ENCODE peak calls at places on chromosome 19, in ten cellular contexts. V is spleen; A is coronary artery; C is CD4-positive, alpha-beta T cell; E is hepatocyte; M is ovary; U is cardiac muscle cell; R is esophagus squamous epithelium; P is epithelial cell of esophagus; S is left lung. J is an unnamed sample.
A peak's percentile ranks its signal among the peaks of the same experiment; 100 is the strongest.

GRCh38 chr19:10333758-10334339 is 520 bp upstream of the RAVER1 start:
- DNase-seq in V (no peak), M (no peak), U (no peak), R (no peak), C (no peak), E (peak; percentile 38), S (no peak), A (no peak), P (no peak), J (no peak)

GRCh38 chr19:31676271-31677004 is 327.2 kb upstream of the TSHZ3 start:
- DNase-seq in E (peak; percentile 13), R (no peak), V (no peak), U (peak; percentile 8), A (no peak), S (no peak), M (no peak), P (no peak), C (no peak), J (no peak)

GRCh38 chr19:50893047-50893737 is 18.0 kb downstream of the KLK4 start:
- DNase-seq in A (no peak), P (no peak), V (no peak), C (no peak), S (no peak), R (no peak), M (no peak), E (no peak), U (no peak), J (no peak)

GRCh38 chr19:38809592-38810252 is 3.0 kb downstream of the LGALS4 start:
- DNase-seq in U (no peak), A (no peak), P (no peak), V (no peak), M (no peak), E (no peak), R (no peak), S (no peak), C (no peak), J (no peak)

GRCh38 chr19:41426116-41426841 is 895 bp downstream of the B3GNT8 start:
- DNase-seq in S (no peak), C (no peak), V (no peak), U (no peak), E (no peak), R (no peak), A (no peak), M (peak; percentile 36), P (no peak), J (no peak)

GRCh38 chr19:48415869-48416268 is 22.4 kb downstream of the GRIN2D start:
- DNase-seq in R (no peak), C (no peak), E (no peak), V (no peak), P (no peak), U (no peak), A (no peak), M (no peak), S (no peak), J (peak; percentile 66)

GRCh38 chr19:35693835-35694599 is 10.3 kb upstream of the ZBTB32 start:
- DNase-seq in U (peak; percentile 88), C (peak; percentile 86), E (peak; percentile 94), A (peak; percentile 82), M (peak; percentile 77), S (peak; percentile 87), V (peak; percentile 93), P (peak; percentile 87), R (peak; percentile 51), J (peak; percentile 94)

GRCh38 chr19:35211545-35212230 is 16.9 kb downstream of the FAM187B start:
- DNase-seq in P (no peak), U (no peak), R (no peak), M (no peak), A (peak; percentile 73), S (peak; percentile 65), V (peak; percentile 93), C (peak; percentile 76), E (no peak), J (no peak)

GRCh38 chr19:34507414-34508067 is 26.0 kb downstream of the WTIP start:
- DNase-seq in M (no peak), S (no peak), E (no peak), P (no peak), V (no peak), U (no peak), R (no peak), A (no peak), C (no peak), J (no peak)

GRCh38 chr19:18603255-18603957 is 3.2 kb downstream of the CRLF1 start:
- DNase-seq in A (no peak), E (no peak), C (no peak), R (no peak), V (no peak), U (peak; percentile 33), S (no peak), P (no peak), M (no peak), J (no peak)

GRCh38 chr19:17466487-17466850 is 3.9 kb upstream of the SLC27A1 start:
- DNase-seq in R (no peak), C (no peak), U (no peak), V (no peak), S (no peak), A (no peak), P (no peak), E (no peak), M (no peak), J (no peak)

GRCh38 chr19:5694167-5694951 is 4.3 kb downstream of the RPL36 start:
- DNase-seq in A (peak; percentile 66), M (peak; percentile 23), S (no peak), E (peak; percentile 5), U (no peak), R (no peak), C (no peak), P (no peak), V (peak; percentile 79), J (peak; percentile 45)

GRCh38 chr19:48836089-48837017 is at the start of gene HSD17B14:
- DNase-seq in C (no peak), S (peak; percentile 53), P (no peak), R (no peak), U (peak; percentile 68), M (peak; percentile 73), V (no peak), A (no peak), E (peak; percentile 78), J (peak; percentile 75)

GRCh38 chr19:5691205-5691929 is 1.3 kb downstream of the RPL36 start:
- DNase-seq in M (peak; percentile 75), E (peak; percentile 57), C (no peak), A (no peak), S (no peak), R (no peak), U (peak; percentile 73), P (peak; percentile 55), V (peak; percentile 89), J (peak; percentile 53)

GRCh38 chr19:16328824-16329482 is 4.3 kb downstream of the KLF2 start:
- DNase-seq in U (no peak), S (no peak), C (peak; percentile 41), A (peak; percentile 82), M (no peak), E (no peak), P (no peak), R (no peak), V (no peak), J (no peak)
- TF ChIP-seq CTCF in U (peak; percentile 7), S (no peak), C (no peak), A (no peak), M (no peak), E (no peak), P (no peak), R (no peak), V (no peak), J (no peak)

GRCh38 chr19:42635233-42635539 is 40.5 kb upstream of the CEACAM8 start:
- DNase-seq in U (no peak), A (no peak), C (no peak), M (no peak), R (no peak), P (no peak), V (no peak), E (no peak), S (no peak), J (no peak)
- TF ChIP-seq CTCF in U (no peak), A (no peak), C (peak; percentile 12), M (no peak), R (no peak), P (no peak), V (no peak), E (no peak), S (no peak), J (no peak)

GRCh38 chr19:1173160-1173844 is 766 bp downstream of the SBNO2 start:
- DNase-seq in S (no peak), C (peak; percentile 16), R (no peak), M (no peak), P (no peak), U (no peak), V (peak; percentile 90), A (peak; percentile 82), E (no peak), J (no peak)

GRCh38 chr19:1181606-1182005 is 7.5 kb upstream of the SBNO2 start:
- DNase-seq in U (no peak), A (no peak), S (peak; percentile 79), E (peak; percentile 43), P (peak; percentile 83), R (no peak), V (no peak), C (no peak), M (no peak), J (peak; percentile 76)

GRCh38 chr19:1173845-1174809 is at the start of gene SBNO2:
- DNase-seq in S (peak; percentile 91), M (peak; percentile 87), U (peak; percentile 91), V (peak; percentile 96), A (peak; percentile 93), R (peak; percentile 53), C (peak; percentile 82), E (peak; percentile 94), P (peak; percentile 90), J (peak; percentile 99)

GRCh38 chr19:1175020-1175419 is 952 bp upstream of the SBNO2 start:
- DNase-seq in C (no peak), R (no peak), E (no peak), V (no peak), M (no peak), S (no peak), U (no peak), P (no peak), A (peak; percentile 73), J (no peak)

DNA sequence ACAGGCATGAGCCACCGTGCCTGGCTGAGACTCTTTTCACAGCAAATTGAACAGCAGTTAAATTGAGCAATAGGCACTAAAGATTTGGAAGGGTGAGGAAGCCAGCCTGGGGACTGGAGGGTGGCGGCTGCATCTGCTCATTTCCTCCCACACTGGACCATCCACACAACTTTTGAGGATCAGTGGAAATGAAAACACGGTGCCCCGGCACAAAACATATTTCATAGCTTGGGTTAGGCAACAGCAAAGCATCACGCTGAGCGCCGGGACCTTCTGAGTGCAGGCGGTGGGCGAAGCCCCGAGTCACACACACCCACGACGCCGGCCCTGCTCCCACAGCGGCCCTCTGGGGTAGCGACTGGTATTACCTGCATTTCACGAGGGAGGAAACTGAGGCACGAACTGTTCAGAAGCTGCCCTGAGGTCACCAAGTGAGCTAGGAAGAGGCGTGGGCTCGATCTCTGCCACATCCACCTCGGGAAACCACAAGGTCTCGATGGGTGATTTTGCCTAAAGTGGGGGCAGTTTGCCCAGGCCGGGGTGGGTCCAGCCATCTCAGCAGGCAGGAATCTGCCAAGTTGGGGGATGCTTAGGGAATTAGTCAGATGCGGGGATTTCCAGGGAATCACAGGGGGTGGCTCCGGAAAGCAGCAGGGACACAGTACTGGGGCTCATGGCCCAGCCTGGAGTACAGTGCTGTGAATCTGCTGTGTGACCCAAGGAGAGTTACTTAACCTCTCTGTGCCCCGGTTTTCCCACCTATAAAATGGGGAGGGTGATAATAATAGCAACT is 3.5 kb upstream of the SBNO2 start:
- DNase-seq in S (peak; percentile 61), V (no peak), R (no peak), A (peak; percentile 82), E (peak; percentile 10), M (no peak), U (peak; percentile 94), C (no peak), P (peak; percentile 97), J (peak; percentile 50)
- TF ChIP-seq CTCF in S (no peak), V (no peak), R (no peak), A (no peak), E (no peak), M (no peak), U (peak; percentile 37), C (no peak), P (peak; percentile 47), J (no peak)

GRCh38 chr19:49857834-49858590 is 7.1 kb downstream of the PTOV1 start:
- DNase-seq in C (no peak), U (no peak), R (no peak), E (no peak), M (no peak), S (peak; percentile 33), P (no peak), V (no peak), A (no peak), J (no peak)
- TF ChIP-seq CTCF in C (no peak), U (no peak), R (no peak), E (no peak), M (no peak), S (no peak), P (no peak), V (no peak), A (no peak), J (no peak)

J was measured in pancreas.